ENCODE peak calls at places on chromosome 12, in four cellular contexts. L, Q, Y and V are unnamed samples.

GRCh38 chr12:32947203-32947795 is 50.7 kb upstream of the PKP2 start:
- DNase-seq in L (no peak), Q (no peak), Y (no peak), V (no peak)

GRCh38 chr12:61213646-61214045 is 1046.6 kb upstream of the USP15 start:
- DNase-seq in L (no peak), Q (no peak), Y (no peak), V (no peak)

GRCh38 chr12:63151061-63151897 is at the start of gene AVPR1A:
- DNase-seq in L (no peak), Q (no peak), Y (peak), V (no peak)

GRCh38 chr12:47273191-47273626 is 193.4 kb upstream of the AMIGO2 start:
- DNase-seq in L (no peak), Q (no peak), Y (no peak), V (no peak)

GRCh38 chr12:48419409-48419935 is 52.9 kb upstream of the ANP32D start:
- DNase-seq in L (no peak), Q (no peak), Y (no peak), V (no peak)

GRCh38 chr12:132276066-132276719 is 53.2 kb downstream of the GALNT9 start:
- DNase-seq in L (no peak), Q (no peak), Y (no peak), V (no peak)

GRCh38 chr12:48084066-48084465 is 21.8 kb downstream of the SENP1 start:
- DNase-seq in L (no peak), Q (no peak), Y (no peak), V (no peak)

GRCh38 chr12:102433304-102433703 is 47.1 kb downstream of the IGF1 start:
- DNase-seq in L (no peak), Q (no peak), Y (no peak), V (no peak)

GRCh38 chr12:128133321-128134050 is 133.5 kb upstream of the TMEM132C start:
- DNase-seq in L (no peak), Q (no peak), Y (no peak), V (no peak)

GRCh38 chr12:98490491-98491453 is 24.6 kb upstream of the TMPO start:
- DNase-seq in L (no peak), Q (peak), Y (peak), V (peak)

GRCh38 chr12:25591132-25591531 is 38.0 kb upstream of the LMNTD1 start:
- DNase-seq in L (no peak), Q (no peak), Y (no peak), V (no peak)

GRCh38 chr12:106682594-106683234 is 91.8 kb upstream of the RIC8B start:
- DNase-seq in L (no peak), Q (no peak), Y (no peak), V (no peak)

GRCh38 chr12:65696227-65696626 is 128.1 kb upstream of the HMGA2 start:
- DNase-seq in L (no peak), Q (no peak), Y (no peak), V (no peak)

GRCh38 chr12:44812062-44812461 is 64.1 kb downstream of the NELL2 start:
- DNase-seq in L (no peak), Q (no peak), Y (no peak), V (no peak)

GRCh38 chr12:34395056-34396005 is 373.0 kb downstream of the ALG10 start:
- DNase-seq in L (no peak), Q (no peak), Y (no peak), V (no peak)

GRCh38 chr12:116346751-116347150 is 69.3 kb upstream of the MED13L start:
- DNase-seq in L (no peak), Q (peak), Y (no peak), V (no peak)

GRCh38 chr12:8709124-8709830 is 11.5 kb downstream of the RIMKLB start:
- DNase-seq in L (no peak), Q (no peak), Y (no peak), V (no peak)

GRCh38 chr12:116726749-116727148 is 11.1 kb downstream of the SPRING1 start:
- DNase-seq in L (no peak), Q (no peak), Y (no peak), V (no peak)

GRCh38 chr12:92859650-92860386 is 69.3 kb downstream of the EEA1 start:
- DNase-seq in L (no peak), Q (no peak), Y (no peak), V (no peak)

GRCh38 chr12:112514456-112514855 is 95.7 kb downstream of the PTPN11 start:
- DNase-seq in L (no peak), Q (no peak), Y (no peak), V (no peak)

GRCh38 chr12:123118397-123118945 is 32.4 kb downstream of the PITPNM2 start:
- DNase-seq in L (no peak), Q (no peak), Y (no peak), V (no peak)

GRCh38 chr12:7079826-7080125 is 12.5 kb downstream of the C1R start:
- DNase-seq in L (no peak), Q (no peak), Y (no peak), V (no peak)

GRCh38 chr12:23566133-23566532 is 383.3 kb downstream of the SOX5 start:
- DNase-seq in L (no peak), Q (no peak), Y (no peak), V (no peak)

GRCh38 chr12:54304187-54304810 is 3.5 kb upstream of the NFE2 start:
- DNase-seq in L (peak), Q (peak), Y (no peak), V (no peak)

GRCh38 chr12:96053476-96054261 is 18.3 kb upstream of the LTA4H start:
- DNase-seq in L (no peak), Q (no peak), Y (no peak), V (no peak)

GRCh38 chr12:16103851-16104250 is 173.6 kb downstream of the SLC15A5 start:
- DNase-seq in L (no peak), Q (no peak), Y (no peak), V (no peak)

DNA sequence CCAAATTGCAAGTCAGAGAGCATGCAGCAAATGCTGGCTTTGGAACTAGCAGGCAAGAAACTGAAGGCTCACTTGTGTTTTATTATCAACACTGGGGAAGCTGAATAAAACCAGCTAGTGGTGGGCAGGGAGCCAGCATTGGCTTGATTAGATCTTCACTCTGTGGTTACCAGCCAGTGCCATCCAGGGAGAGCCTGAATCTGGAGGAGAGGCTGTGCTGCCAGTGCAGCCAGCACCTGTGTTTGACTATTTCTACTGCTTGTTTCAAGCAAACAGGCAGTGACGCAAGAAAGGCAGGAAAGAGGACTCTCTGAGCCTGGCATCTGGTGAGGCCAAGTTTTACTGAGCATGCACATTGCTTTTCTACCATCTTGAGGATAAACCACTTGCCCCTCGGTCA is 247.0 kb downstream of the PHLDA1 start:
- DNase-seq in L (no peak), Q (no peak), Y (no peak), V (no peak)
- TF ChIP-seq SPI1 in L (no peak), Q (no peak), Y (no peak), V (no peak)

GRCh38 chr12:111141205-111141604 is 220.8 kb upstream of the MYL2 start:
- DNase-seq in L (no peak), Q (no peak), Y (no peak), V (no peak)
- TF ChIP-seq SPI1 in L (no peak), Q (no peak), Y (no peak), V (no peak)

GRCh38 chr12:130826151-130826801 is 12.8 kb downstream of the STX2 start:
- DNase-seq in L (no peak), Q (peak), Y (peak), V (no peak)
- TF ChIP-seq SPI1 in L (no peak), Q (peak), Y (no peak), V (no peak)

GRCh38 chr12:121858662-121859572 is at the start of gene HPD:
- DNase-seq in L (no peak), Q (no peak), Y (no peak), V (no peak)
- TF ChIP-seq SPI1 in L (no peak), Q (no peak), Y (no peak), V (no peak)

DNA sequence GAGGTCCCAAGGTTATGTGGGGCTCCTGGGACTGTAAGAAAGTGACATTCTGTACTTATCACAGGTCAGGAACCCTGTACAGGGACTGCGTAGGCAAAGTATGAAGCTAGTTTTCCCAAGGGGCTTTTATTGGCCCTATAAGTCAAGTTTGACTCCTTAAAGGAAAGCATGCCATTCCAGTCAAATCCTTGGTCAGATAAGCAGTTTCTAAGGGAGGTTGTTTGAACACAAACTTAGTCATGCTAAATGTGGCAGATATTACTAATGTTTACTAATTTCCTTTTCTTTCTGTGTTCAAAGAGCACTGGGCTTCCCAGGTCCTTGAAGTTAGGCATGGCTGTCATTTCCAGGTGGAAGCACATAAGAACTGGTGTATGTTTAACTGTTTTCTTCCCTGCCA is 472.4 kb downstream of the ATP23 start:
- DNase-seq in L (no peak), Q (no peak), Y (no peak), V (no peak)
- TF ChIP-seq SPI1 in L (no peak), Q (no peak), Y (no peak), V (no peak)

DNA sequence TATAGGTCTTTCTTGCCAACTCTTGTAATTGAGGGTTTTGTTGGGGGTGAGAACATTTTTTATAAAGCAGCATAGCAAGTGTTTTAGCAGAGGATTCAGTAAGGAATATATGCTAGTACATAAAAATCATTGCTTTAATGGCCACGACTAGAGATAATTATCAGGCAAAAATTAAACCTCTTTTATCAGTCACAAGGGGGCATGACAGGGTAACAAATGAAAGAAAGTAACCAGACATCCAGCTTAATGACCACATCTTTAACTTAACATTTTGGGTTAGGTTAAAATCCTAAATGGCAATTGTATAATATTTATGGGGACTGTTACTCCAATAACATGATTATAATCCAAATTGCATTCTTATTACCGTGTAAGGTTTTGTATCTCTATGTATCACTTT is 119.6 kb downstream of the LRRIQ1 start:
- DNase-seq in L (no peak), Q (no peak), Y (no peak), V (no peak)
- TF ChIP-seq SPI1 in L (no peak), Q (no peak), Y (no peak), V (no peak)

DNA sequence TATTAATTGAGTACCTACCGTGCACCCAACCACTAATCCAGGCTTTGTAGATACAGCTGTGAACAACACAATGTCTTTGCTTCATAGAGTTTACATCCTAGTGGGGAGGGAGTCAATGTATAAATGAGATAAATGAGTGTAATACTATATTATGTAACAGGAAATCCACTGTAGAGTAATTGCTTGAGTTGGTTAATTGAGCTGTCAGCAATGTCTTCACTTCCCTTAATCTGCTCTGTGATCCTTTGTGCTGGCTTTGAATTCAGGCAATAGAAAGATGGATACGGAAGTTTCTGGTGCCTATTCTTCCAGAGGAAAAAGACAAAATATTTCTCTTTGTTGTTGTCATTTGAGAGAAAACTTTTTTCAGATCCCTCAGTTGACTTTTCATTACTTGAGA is 104.0 kb upstream of the SLC16A7 start:
- DNase-seq in L (peak), Q (no peak), Y (no peak), V (no peak)
- TF ChIP-seq SPI1 in L (peak), Q (no peak), Y (no peak), V (no peak)

GRCh38 chr12:19992311-19992710 is 376.0 kb upstream of the PDE3A start:
- DNase-seq in L (no peak), Q (no peak), Y (no peak), V (no peak)

GRCh38 chr12:19988457-19988856 is 379.9 kb upstream of the PDE3A start:
- DNase-seq in L (no peak), Q (no peak), Y (no peak), V (no peak)

DNA sequence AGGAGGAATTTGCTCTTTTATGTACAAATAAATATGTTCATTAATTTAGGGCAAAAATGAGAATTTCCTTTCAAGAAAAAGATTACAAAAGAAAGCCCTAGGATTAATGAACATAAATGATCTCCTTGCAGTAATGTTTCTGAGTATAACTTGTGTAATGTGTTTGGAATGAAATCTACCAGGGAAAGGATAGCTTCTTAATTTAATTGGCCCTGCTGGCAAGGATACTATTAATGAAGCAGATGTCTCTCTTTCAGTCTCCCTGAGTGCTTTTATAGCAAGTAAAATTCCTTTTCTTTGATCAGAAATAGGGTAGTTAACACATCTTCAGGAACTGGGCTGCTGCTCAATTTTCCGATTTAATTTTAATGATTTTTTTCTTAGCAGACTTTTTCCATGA is 379.4 kb upstream of the PDE3A start:
- DNase-seq in L (no peak), Q (no peak), Y (no peak), V (no peak)
- TF ChIP-seq SPI1 in L (no peak), Q (no peak), Y (no peak), V (no peak)